ENCODE peak calls at places on chromosomes 4 and X, in ten cellular contexts. F, G, A, Q, I, U, P, K, Z and B are unnamed samples.

GRCh38 chr4:25810815-25811690 is 51.7 kb downstream of the SEL1L3 start:
- DNase-seq in Z (no peak), G (no peak), Q (peak; percentile 29), U (peak; percentile 48), P (no peak), I (no peak), K (no peak), A (peak; percentile 75), F (no peak), B (no peak)

GRCh38 chr4:145234086-145234694 is 53.8 kb upstream of the OTUD4 start:
- DNase-seq in P (peak; percentile 88), G (peak; percentile 48), K (peak; percentile 32), Z (no peak), F (no peak), U (peak; percentile 55), Q (peak; percentile 82), I (peak; percentile 36), A (peak; percentile 69), B (peak; percentile 69)

GRCh38 chrX:102832661-102833060 is 104.4 kb upstream of the RAB40AL start:
- DNase-seq in I (no peak), G (peak; percentile 33), U (peak; percentile 70), Q (peak; percentile 32), Z (no peak), F (no peak), K (peak; percentile 45), P (no peak), A (peak; percentile 65), B (no peak)

GRCh38 chrX:20829665-20830481 is 544.3 kb upstream of the CNKSR2 start:
- DNase-seq in Q (no peak), K (no peak), Z (no peak), I (no peak), F (no peak), U (peak; percentile 3), G (peak; percentile 17), A (peak; percentile 14), P (no peak), B (peak; percentile 24)

GRCh38 chrX:72351606-72352338 is 46.1 kb upstream of the CITED1 start:
- DNase-seq in P (no peak), Z (no peak), F (no peak), K (no peak), A (peak; percentile 35), G (peak; percentile 45), Q (peak; percentile 9), U (peak; percentile 68), I (no peak), B (no peak)

GRCh38 chr4:18691431-18692200 is 670.1 kb upstream of the LCORL start:
- DNase-seq in I (no peak), Z (no peak), U (no peak), Q (peak; percentile 7), P (peak; percentile 21), K (no peak), F (no peak), G (no peak), A (no peak), B (peak; percentile 17)

GRCh38 chr4:78775278-78776030 is 696 bp upstream of the BMP2K start:
- DNase-seq in A (peak; percentile 88), Z (peak; percentile 87), U (peak; percentile 81), Q (peak; percentile 93), I (peak; percentile 94), K (peak; percentile 87), P (peak; percentile 89), G (peak; percentile 81), F (peak; percentile 94), B (peak; percentile 80)

GRCh38 chrX:107360788-107361360 is 88.6 kb upstream of the FRMPD3 start:
- DNase-seq in P (no peak), Q (no peak), Z (no peak), A (no peak), I (no peak), G (no peak), U (no peak), K (no peak), F (no peak), B (no peak)

GRCh38 chr4:57410331-57411052 is 300.3 kb upstream of the IGFBP7 start:
- DNase-seq in P (no peak), U (peak; percentile 34), K (no peak), A (no peak), F (peak; percentile 68), Z (peak; percentile 30), G (no peak), I (no peak), Q (peak; percentile 46), B (no peak)

GRCh38 chr4:100495074-100495473 is 22.7 kb downstream of the EMCN start:
- DNase-seq in Z (no peak), Q (no peak), P (no peak), I (no peak), U (no peak), A (no peak), G (no peak), F (no peak), K (no peak), B (no peak)

GRCh38 chrX:134868766-134869495 is 121.9 kb upstream of the SMIM10 start:
- DNase-seq in Q (no peak), I (no peak), U (peak; percentile 65), A (peak; percentile 78), G (peak; percentile 55), K (no peak), Z (no peak), F (no peak), P (no peak), B (no peak)

GRCh38 chr4:41141910-41142309 is 72.4 kb downstream of the APBB2 start:
- DNase-seq in Q (no peak), P (no peak), I (no peak), U (peak; percentile 86), F (no peak), Z (no peak), K (no peak), G (peak; percentile 86), A (peak; percentile 97), B (no peak)

GRCh38 chr4:26039950-26040349 is 125.9 kb downstream of the SMIM20 start:
- DNase-seq in Q (no peak), U (peak; percentile 88), A (no peak), Z (peak; percentile 49), K (no peak), F (peak; percentile 61), I (no peak), G (peak; percentile 53), P (no peak), B (no peak)

GRCh38 chr4:40978548-40978947 is 228.8 kb downstream of the NSUN7 start:
- DNase-seq in I (no peak), F (no peak), A (no peak), Q (no peak), U (no peak), G (no peak), Z (no peak), P (no peak), K (no peak), B (no peak)

GRCh38 chrX:5142644-5143043 is 1086.0 kb downstream of the NLGN4X start:
- DNase-seq in Q (no peak), Z (no peak), I (no peak), A (no peak), P (no peak), F (no peak), K (no peak), U (no peak), G (no peak), B (no peak)

GRCh38 chr4:3037957-3038451 is 36.3 kb downstream of the HTT-AS start:
- DNase-seq in G (no peak), Q (no peak), K (no peak), I (peak; percentile 52), Z (peak; percentile 50), U (no peak), P (no peak), A (no peak), F (no peak), B (no peak)

GRCh38 chr4:8347660-8348059 is 78.1 kb downstream of the HTRA3 start:
- DNase-seq in A (no peak), I (no peak), Z (peak; percentile 9), P (no peak), G (no peak), U (no peak), K (peak; percentile 21), Q (no peak), F (peak; percentile 42), B (no peak)
- TF ChIP-seq CTCF in A (no peak), I (no peak), Z (no peak), P (no peak), G (no peak), U (no peak), K (no peak), Q (no peak), F (no peak), B (no peak)

DNA sequence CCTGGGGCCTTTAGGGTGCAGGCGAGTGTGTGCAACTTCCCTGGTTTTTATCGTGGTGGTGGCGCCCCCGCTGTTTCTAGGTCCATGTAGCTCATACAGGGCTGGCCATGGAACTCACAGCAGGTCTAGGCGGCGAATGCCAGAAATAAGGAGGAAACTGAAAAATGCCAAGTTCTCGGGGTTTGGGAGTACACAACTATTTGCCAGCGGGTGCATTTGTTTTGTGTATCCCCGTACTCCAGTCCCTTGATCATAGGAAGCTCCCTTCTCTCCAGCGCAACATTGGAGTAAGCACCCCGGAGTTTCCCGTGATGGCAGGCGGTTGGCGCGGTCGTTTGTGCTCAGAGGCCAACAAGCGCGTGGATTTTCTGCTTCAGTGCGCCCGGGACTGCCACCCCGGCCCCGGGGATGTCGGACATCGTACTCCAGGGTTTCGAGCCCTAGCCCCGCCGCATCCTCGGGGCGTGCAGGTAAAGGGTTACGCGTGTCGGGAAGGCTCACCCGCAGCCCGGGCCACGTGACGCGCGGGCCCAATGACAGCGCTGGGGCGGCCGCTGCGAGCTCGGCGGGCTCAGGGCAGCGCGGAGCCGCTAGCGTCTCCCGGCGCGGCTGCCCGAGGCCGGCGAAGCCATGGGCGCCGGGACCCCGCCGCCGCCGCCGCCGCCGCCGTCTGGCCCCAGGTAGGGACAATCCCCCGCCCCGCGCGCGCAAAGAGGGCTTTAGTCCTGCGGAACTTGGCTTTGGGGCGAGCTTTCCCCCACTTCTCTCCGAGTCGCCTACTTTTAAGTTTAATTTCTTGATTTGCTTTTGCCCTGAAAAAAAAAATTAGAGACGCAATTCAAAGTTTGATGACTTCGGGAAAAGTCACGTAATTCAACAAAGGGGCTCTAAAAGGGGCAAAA is 209.1 kb downstream of the NWD2 start:
- DNase-seq in I (peak; percentile 15), G (peak; percentile 3), Q (peak; percentile 91), P (no peak), A (peak; percentile 18), K (peak; percentile 64), F (peak; percentile 65), U (no peak), Z (peak; percentile 30), B (peak; percentile 80)
- TF ChIP-seq CTCF in I (no peak), G (no peak), Q (no peak), P (no peak), A (no peak), K (peak; percentile 4), F (no peak), U (no peak), Z (no peak), B (no peak)

GRCh38 chrX:119067023-119067739 is 5.6 kb upstream of the CT47C1 start:
- DNase-seq in K (peak; percentile 44), G (peak; percentile 41), U (peak; percentile 53), Q (peak; percentile 69), I (no peak), A (peak; percentile 52), P (peak; percentile 43), Z (peak; percentile 65), F (peak; percentile 77), B (peak; percentile 63)
- TF ChIP-seq CTCF in K (peak; percentile 64), G (peak; percentile 63), U (peak; percentile 67), Q (peak; percentile 64), I (peak; percentile 64), A (peak; percentile 65), P (peak; percentile 68), Z (peak; percentile 52), F (peak; percentile 25), B (peak; percentile 25)

GRCh38 chrX:34891391-34891790 is 51.2 kb upstream of the FAM47B start:
- DNase-seq in F (no peak), Z (no peak), Q (no peak), P (no peak), A (no peak), I (no peak), G (no peak), K (no peak), U (no peak), B (no peak)

GRCh38 chrX:34893741-34894140 is 48.9 kb upstream of the FAM47B start:
- DNase-seq in G (no peak), Q (no peak), U (no peak), P (peak; percentile 0), K (no peak), Z (no peak), I (no peak), F (no peak), A (no peak), B (no peak)
- TF ChIP-seq CTCF in G (no peak), Q (peak; percentile 41), U (peak; percentile 42), P (peak; percentile 54), K (peak; percentile 29), Z (peak; percentile 28), I (no peak), F (no peak), A (peak; percentile 27), B (peak; percentile 17)